ENCODE peak calls at places on chromosomes 4 and X, in nine cellular contexts. C is activated CD8-positive, alpha-beta memory T cell treated with anti-CD3 and anti-CD28 coated beads, Interleukin-2, amount 50 U/mL, for 48 hours; I is NCI-H1105 treated with DMSO at 0.1 percent for 48 hours; Z is anterior cingulate cortex; M is Kasumi-1; H is nucleus accumbens; P is stimulated activated CD4-positive, alpha-beta T cell treated with anti-CD3 and anti-CD28 coated beads, Interleukin-1b, Interleukin-23, amount 100 ng/mL, for 1 hour; J is ACHN; U is adipocyte. Q is an unnamed sample.

GRCh38 chr4:155179216-155179615 is 29.2 kb upstream of the NPY2R start:
- DNase-seq in C (no peak), Z (no peak), I (peak; percentile 50), U (peak; percentile 50), M (no peak), J (no peak), H (no peak), P (no peak), Q (no peak)

GRCh38 chr4:38752393-38752961 is 30.3 kb downstream of the TLR10 start:
- DNase-seq in C (no peak), H (no peak), J (peak; percentile 42), P (no peak), U (peak; percentile 44), Z (no peak), I (no peak), M (no peak), Q (peak; percentile 68)

GRCh38 chrX:40434947-40435346 is 145.8 kb upstream of the ATP6AP2 start:
- DNase-seq in M (no peak), H (peak; percentile 11), U (no peak), I (peak; percentile 75), C (no peak), P (no peak), J (no peak), Z (peak; percentile 18), Q (peak; percentile 34)

GRCh38 chr4:128570380-128570779 is 239.1 kb upstream of the JADE1 start:
- DNase-seq in P (no peak), M (peak; percentile 67), U (no peak), Z (no peak), C (no peak), I (no peak), H (no peak), J (no peak), Q (peak; percentile 72)

GRCh38 chr4:128830906-128831525 is 21.5 kb downstream of the JADE1 start:
- DNase-seq in C (no peak), J (no peak), U (peak; percentile 17), Z (no peak), M (no peak), H (no peak), P (no peak), I (no peak), Q (no peak)

GRCh38 chr4:148240241-148240640 is 202.0 kb downstream of the NR3C2 start:
- DNase-seq in Z (no peak), H (no peak), U (no peak), C (no peak), M (no peak), I (no peak), P (no peak), J (no peak), Q (no peak)

GRCh38 chr4:172648471-172648870 is 520.1 kb upstream of the GALNT7 start:
- DNase-seq in P (no peak), I (no peak), J (no peak), H (no peak), Z (no peak), M (no peak), C (no peak), U (peak; percentile 2), Q (no peak)

GRCh38 chr4:41887821-41888699 is 47.2 kb upstream of the TMEM33 start:
- DNase-seq in H (no peak), I (peak; percentile 14), Z (no peak), J (peak; percentile 36), M (peak; percentile 55), U (peak; percentile 82), C (no peak), P (peak; percentile 19), Q (peak; percentile 71)

GRCh38 chr4:139227729-139228404 is 50.8 kb upstream of the ELF2 start:
- DNase-seq in M (peak; percentile 52), H (no peak), C (no peak), J (peak; percentile 26), I (no peak), Z (no peak), P (no peak), U (no peak), Q (peak; percentile 34)

GRCh38 chrX:45716747-45717146 is 516.1 kb upstream of the DIPK2B start:
- DNase-seq in J (no peak), H (no peak), U (no peak), M (no peak), P (no peak), I (no peak), C (no peak), Z (no peak), Q (no peak)

GRCh38 chrX:44784241-44784640 is 59.6 kb upstream of the DUSP21 start:
- DNase-seq in I (no peak), C (no peak), J (no peak), U (no peak), P (no peak), M (no peak), H (no peak), Z (no peak), Q (no peak)

GRCh38 chr4:5998333-5998936 is 19.8 kb downstream of the C4orf50 start:
- DNase-seq in Z (peak; percentile 36), J (peak; percentile 44), H (peak; percentile 54), I (peak; percentile 58), C (peak; percentile 68), P (no peak), M (peak; percentile 70), U (peak; percentile 79), Q (peak; percentile 67)

GRCh38 chrX:53319614-53320542 is 38.5 kb upstream of the IQSEC2 start:
- DNase-seq in H (no peak), C (peak; percentile 49), J (no peak), I (no peak), Z (no peak), U (peak; percentile 28), M (no peak), P (no peak), Q (peak; percentile 23)

GRCh38 chrX:153719238-153719637 is 4.9 kb downstream of the BCAP31 start:
- DNase-seq in J (no peak), Z (no peak), M (no peak), C (no peak), H (no peak), I (peak; percentile 8), U (no peak), P (no peak), Q (no peak)

GRCh38 chrX:2933125-2933900 is 4.2 kb upstream of the ARSD start:
- DNase-seq in Z (no peak), P (no peak), H (no peak), U (no peak), C (no peak), I (no peak), J (no peak), M (no peak), Q (peak; percentile 48)

GRCh38 chr4:154234576-154234975 is 257.0 kb downstream of the DCHS2 start:
- DNase-seq in I (no peak), C (no peak), M (no peak), P (no peak), J (no peak), Z (no peak), H (no peak), U (peak; percentile 16), Q (no peak)

GRCh38 chr4:180805101-180805500 is 1438.1 kb upstream of the TENM3 start:
- DNase-seq in Z (no peak), I (no peak), J (no peak), H (no peak), P (no peak), C (no peak), U (no peak), M (no peak), Q (no peak)

GRCh38 chr4:48360966-48361470 is 19.7 kb downstream of the SLAIN2 start:
- DNase-seq in C (no peak), J (no peak), M (no peak), P (no peak), I (no peak), H (no peak), U (peak; percentile 50), Z (no peak), Q (no peak)

GRCh38 chr4:140099993-140100392 is 54.0 kb downstream of the MAML3 start:
- DNase-seq in Z (no peak), H (no peak), P (no peak), M (peak; percentile 95), C (no peak), U (no peak), J (no peak), I (no peak), Q (peak; percentile 83)

GRCh38 chrX:116749943-116750342 is 287.2 kb upstream of the CT83 start:
- DNase-seq in P (no peak), M (no peak), C (no peak), H (no peak), I (peak; percentile 19), U (no peak), J (no peak), Z (no peak), Q (no peak)

GRCh38 chr4:158068063-158068462 is 104.8 kb downstream of the GASK1B start:
- DNase-seq in P (no peak), M (no peak), C (no peak), I (no peak), U (peak; percentile 25), H (no peak), Z (no peak), J (no peak), Q (no peak)

GRCh38 chr4:135277116-135277979 is 1075.8 kb upstream of the PABPC4L start:
- DNase-seq in Z (no peak), C (no peak), I (no peak), J (no peak), P (no peak), U (peak; percentile 60), H (no peak), M (no peak), Q (no peak)

GRCh38 chr4:4225915-4226605 is 669 bp downstream of the OTOP1 start:
- DNase-seq in C (no peak), J (no peak), H (no peak), I (no peak), Z (no peak), M (no peak), U (peak; percentile 5), P (no peak), Q (no peak)

GRCh38 chr4:67762091-67762490 is 7.9 kb upstream of the GNRHR start:
- DNase-seq in J (peak; percentile 56), U (peak; percentile 36), M (no peak), I (no peak), Z (no peak), C (no peak), H (no peak), P (no peak), Q (no peak)

GRCh38 chrX:38149016-38149415 is 71.7 kb downstream of the SRPX start:
- DNase-seq in H (no peak), J (no peak), Z (no peak), U (no peak), M (no peak), I (no peak), P (no peak), C (no peak), Q (no peak)

GRCh38 chrX:137171626-137172025 is 137.8 kb upstream of the GPR101 start:
- DNase-seq in J (no peak), U (no peak), I (peak; percentile 33), Z (no peak), P (no peak), H (no peak), C (no peak), M (no peak), Q (no peak)

GRCh38 chr4:168587326-168588125 is 90.7 kb downstream of the PALLD start:
- DNase-seq in M (no peak), H (no peak), P (no peak), I (no peak), J (peak; percentile 61), Z (no peak), C (no peak), U (peak; percentile 77), Q (peak; percentile 32)

GRCh38 chr4:10099521-10100325 is 16.9 kb downstream of the WDR1 start:
- DNase-seq in H (peak; percentile 56), Z (no peak), I (no peak), P (no peak), U (no peak), C (no peak), J (no peak), M (no peak), Q (no peak)

GRCh38 chrX:118693843-118694242 is 33.6 kb upstream of the IL13RA1 start:
- DNase-seq in H (no peak), C (no peak), I (no peak), U (no peak), P (no peak), M (no peak), J (no peak), Z (no peak), Q (no peak)

GRCh38 chrX:135453381-135453780 is 31.6 kb downstream of the SMIM10L2A start:
- DNase-seq in H (no peak), U (no peak), I (no peak), M (no peak), P (no peak), C (no peak), J (no peak), Z (no peak), Q (no peak)

GRCh38 chrX:790780-791360 is 160.3 kb downstream of the SHOX start:
- DNase-seq in J (no peak), C (no peak), P (no peak), U (no peak), H (no peak), I (no peak), M (no peak), Z (no peak), Q (no peak)

Q was measured in NB4.